ENCODE peak calls at places on chromosomes 13 and 19, in seven cellular contexts. K is K562, G is EL, A is NCI-H2081, D is thoracic aorta, S is Karpas-422, N is heart right ventricle. X is an unnamed sample.

GRCh38 chr13:30341815-30342570 is 34.6 kb upstream of the KATNAL1 start:
- DNase-seq in D (peak), K (no peak), N (peak), G (peak), S (no peak), A (no peak), X (peak)

GRCh38 chr13:51849145-51850101 is 4.4 kb upstream of the TMEM272 start:
- DNase-seq in K (peak), N (no peak), G (peak), A (no peak), D (no peak), S (peak), X (peak)

GRCh38 chr19:2016041-2016807 is 710 bp upstream of the BTBD2 start:
- DNase-seq in D (peak), A (peak), K (peak), S (peak), G (peak), N (peak), X (peak)

GRCh38 chr13:61276401-61276800 is 139.2 kb downstream of the PCDH20 start:
- DNase-seq in K (no peak), D (no peak), G (no peak), S (no peak), A (no peak), N (no peak), X (no peak)

GRCh38 chr13:35917942-35918645 is 213.1 kb downstream of the DCLK1 start:
- DNase-seq in G (no peak), N (no peak), D (no peak), A (no peak), K (no peak), S (no peak), X (no peak)

GRCh38 chr19:44580366-44580895 is 32.9 kb upstream of the IGSF23 start:
- DNase-seq in G (no peak), D (no peak), S (no peak), A (no peak), K (no peak), N (no peak), X (no peak)

GRCh38 chr13:32029684-32030083 is 1.9 kb upstream of the FRY start:
- DNase-seq in D (no peak), G (no peak), K (no peak), N (no peak), A (peak), S (no peak), X (no peak)

GRCh38 chr19:1918975-1919374 is 13.8 kb downstream of the ADAT3 start:
- DNase-seq in G (no peak), A (no peak), N (no peak), S (no peak), D (no peak), K (no peak), X (no peak)

GRCh38 chr13:21735621-21736401 is 64.9 kb downstream of the FGF9 start:
- DNase-seq in A (peak), G (no peak), N (peak), D (no peak), K (no peak), S (no peak), X (no peak)

GRCh38 chr19:772730-773436 is 22.0 kb downstream of the MISP start:
- DNase-seq in S (no peak), D (no peak), N (no peak), A (no peak), G (no peak), K (no peak), X (peak)

GRCh38 chr13:45921337-45921736 is 69.8 kb upstream of the SIAH3 start:
- DNase-seq in K (no peak), G (no peak), D (no peak), A (no peak), S (no peak), N (no peak), X (no peak)